ENCODE peak calls at places on chromosomes 4 and X, in five cellular contexts. X, S, K, J and Y are unnamed samples.

GRCh38 chr4:37646237-37646636 is 39.9 kb downstream of the RELL1 start:
- DNase-seq in X (no peak), S (no peak), K (no peak), J (no peak), Y (no peak)

GRCh38 chr4:15659768-15660394 is 4.7 kb upstream of the FBXL5 start:
- DNase-seq in X (no peak), S (no peak), K (peak; percentile 53), J (peak; percentile 38), Y (no peak)

GRCh38 chrX:141642979-141643378 is 53.5 kb downstream of the SPANXA2 start:
- DNase-seq in X (no peak), S (no peak), K (no peak), J (no peak), Y (no peak)

GRCh38 chr4:86223472-86223871 is 136.4 kb downstream of the MAPK10 start:
- DNase-seq in X (no peak), S (no peak), K (no peak), J (no peak), Y (no peak)

GRCh38 chrX:71992711-71993110 is 82.1 kb downstream of the NHSL2 start:
- DNase-seq in X (no peak), S (no peak), K (peak; percentile 28), J (no peak), Y (no peak)

GRCh38 chr4:161291222-161291621 is 872.6 kb downstream of the FSTL5 start:
- DNase-seq in X (no peak), S (no peak), K (no peak), J (no peak), Y (no peak)

GRCh38 chr4:89307446-89308160 is at the start of gene GPRIN3:
- DNase-seq in X (peak; percentile 49), S (peak; percentile 63), K (peak; percentile 64), J (peak; percentile 36), Y (peak; percentile 75)

GRCh38 chrX:84453351-84454246 is 48.7 kb downstream of the HDX start:
- DNase-seq in X (peak; percentile 10), S (no peak), K (no peak), J (no peak), Y (no peak)

GRCh38 chrX:69615779-69616519 is at the start of gene EDA:
- DNase-seq in X (peak; percentile 87), S (peak; percentile 87), K (peak; percentile 78), J (peak; percentile 77), Y (peak; percentile 77)

GRCh38 chr4:117085185-117085701 is at the start of gene TRAM1L1:
- DNase-seq in X (peak; percentile 55), S (peak; percentile 68), K (peak; percentile 37), J (peak; percentile 18), Y (peak; percentile 51)

GRCh38 chrX:151386838-151387459 is 10.1 kb upstream of the VMA21 start:
- DNase-seq in X (peak; percentile 22), S (no peak), K (no peak), J (no peak), Y (no peak)

GRCh38 chrX:153469811-153470410 is 465 bp downstream of the HAUS7 start:
- DNase-seq in X (no peak), S (no peak), K (peak; percentile 41), J (no peak), Y (no peak)

GRCh38 chrX:80807606-80808159 is 2.0 kb downstream of the BRWD3 start:
- DNase-seq in X (no peak), S (no peak), K (no peak), J (no peak), Y (no peak)

GRCh38 chr4:2714071-2714770 is 41.9 kb downstream of the TNIP2 start:
- DNase-seq in X (peak; percentile 26), S (peak; percentile 48), K (peak; percentile 49), J (no peak), Y (no peak)

GRCh38 chr4:6956434-6957147 is 47.0 kb downstream of the TBC1D14 start:
- DNase-seq in X (no peak), S (no peak), K (no peak), J (no peak), Y (peak; percentile 22)
- H3K27ac ChIP-seq in X (no peak overlapping the region), S (no peak overlapping the region), K (peak overlapping the region; percentile 63), J (no peak overlapping the region), Y (peak overlapping the region; percentile 20)

GRCh38 chr4:151991001-151991883 is 230.4 kb upstream of the GATB start:
- DNase-seq in X (no peak), S (no peak), K (no peak), J (no peak), Y (no peak)
- H3K27ac ChIP-seq in X (peak overlapping the region; percentile 60), S (no peak overlapping the region), K (no peak overlapping the region), J (no peak overlapping the region), Y (no peak overlapping the region)

GRCh38 chr4:9944431-9945425 is 76.6 kb downstream of the SLC2A9 start:
- DNase-seq in X (no peak), S (no peak), K (no peak), J (no peak), Y (no peak)
- H3K27ac ChIP-seq in X (no peak overlapping the region), S (no peak overlapping the region), K (no peak overlapping the region), J (no peak overlapping the region), Y (no peak overlapping the region)

GRCh38 chr4:176981551-176981950 is 188.8 kb upstream of the VEGFC start:
- DNase-seq in X (no peak), S (no peak), K (no peak), J (no peak), Y (no peak)
- H3K27ac ChIP-seq in X (no peak overlapping the region), S (no peak overlapping the region), K (no peak overlapping the region), J (no peak overlapping the region), Y (no peak overlapping the region)

GRCh38 chr4:168995537-168996295 is 14.3 kb downstream of the CBR4 start:
- DNase-seq in X (no peak), S (no peak), K (no peak), J (no peak), Y (no peak)

GRCh38 chr4:168999836-169000235 is 10.2 kb downstream of the CBR4 start:
- DNase-seq in X (no peak), S (no peak), K (no peak), J (no peak), Y (no peak)

GRCh38 chr4:168998596-168998995 is 11.5 kb downstream of the CBR4 start:
- DNase-seq in X (no peak), S (no peak), K (no peak), J (no peak), Y (no peak)

GRCh38 chr4:168994961-168995360 is 15.1 kb downstream of the CBR4 start:
- DNase-seq in X (no peak), S (no peak), K (no peak), J (no peak), Y (no peak)

DNA sequence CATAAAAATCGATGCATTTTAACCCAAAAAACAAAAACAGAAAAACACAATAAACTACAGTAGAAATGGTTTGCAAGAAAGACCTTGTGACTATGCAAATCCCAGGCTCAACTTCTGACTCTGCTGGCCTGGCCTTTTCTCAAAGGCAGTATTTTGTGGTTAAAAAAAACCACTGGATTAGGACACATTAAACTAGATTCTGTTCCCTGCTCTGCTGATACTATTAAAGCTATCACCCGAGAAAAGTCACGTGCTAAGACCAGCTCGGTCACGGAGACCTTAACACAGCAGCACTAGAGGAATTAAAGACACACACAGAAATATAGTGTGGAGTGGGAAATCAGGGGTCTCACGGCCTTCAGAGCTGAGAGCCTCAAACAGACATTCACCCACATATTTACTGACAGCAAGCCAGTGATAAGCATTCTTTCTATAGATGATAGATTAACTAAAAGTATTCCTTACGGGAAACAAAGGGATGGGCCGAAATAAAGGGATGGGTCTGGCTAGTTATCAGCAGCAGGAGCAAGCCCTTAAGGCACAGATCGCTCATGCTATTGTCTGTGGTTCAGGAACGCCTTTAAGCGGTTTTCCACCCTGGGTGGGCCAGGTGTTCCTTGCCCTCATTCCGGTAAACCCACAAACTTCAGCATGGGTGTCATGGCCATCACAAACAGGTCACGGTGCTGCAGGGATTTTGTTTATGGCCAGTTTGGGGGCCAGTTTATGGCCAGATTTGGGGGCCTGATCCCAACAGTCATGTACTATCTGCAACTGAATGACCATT is 16.1 kb downstream of the CBR4 start:
- DNase-seq in X (no peak), S (no peak), K (no peak), J (no peak), Y (no peak)
- H3K27ac ChIP-seq in X (no peak overlapping the region), S (no peak overlapping the region), K (no peak overlapping the region), J (no peak overlapping the region), Y (no peak overlapping the region)

GRCh38 chr4:147864591-147864990 is 132.7 kb downstream of the ARHGAP10 start:
- DNase-seq in X (no peak), S (no peak), K (no peak), J (no peak), Y (no peak)

GRCh38 chr4:147862043-147862692 is 130.3 kb downstream of the ARHGAP10 start:
- DNase-seq in X (no peak), S (no peak), K (no peak), J (no peak), Y (no peak)

GRCh38 chr4:147865926-147866325 is 134.0 kb downstream of the ARHGAP10 start:
- DNase-seq in X (no peak), S (no peak), K (no peak), J (no peak), Y (no peak)

GRCh38 chr4:147863111-147863747 is 131.3 kb downstream of the ARHGAP10 start:
- DNase-seq in X (no peak), S (no peak), K (no peak), J (no peak), Y (no peak)

GRCh38 chr4:147863808-147864472 is 132.1 kb downstream of the ARHGAP10 start:
- DNase-seq in X (no peak), S (no peak), K (no peak), J (peak; percentile 46), Y (no peak)
- H3K27ac ChIP-seq in X (peak overlapping the region; percentile 64), S (no peak overlapping the region), K (no peak overlapping the region), J (peak overlapping the region; percentile 75), Y (no peak overlapping the region)

DNA sequence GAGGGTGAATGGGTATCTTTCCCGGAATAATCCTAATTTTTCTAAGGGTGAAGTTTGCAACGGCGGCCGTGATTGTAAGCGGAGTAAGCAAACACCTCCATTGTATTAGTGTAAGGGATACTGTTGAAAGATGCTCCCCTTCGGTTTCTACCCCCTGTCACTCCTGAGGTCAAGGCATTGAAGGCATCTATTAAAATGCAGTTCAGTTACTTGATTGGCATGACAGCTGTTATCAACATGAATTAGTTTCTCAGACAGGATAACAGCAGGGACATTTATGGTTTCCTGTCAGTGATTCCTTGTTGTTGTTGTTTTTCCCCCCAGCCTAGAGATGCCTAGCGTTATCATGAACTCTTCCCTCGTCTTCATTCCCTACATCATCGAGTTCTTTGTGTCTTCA is 552 bp downstream of the SLC25A14 start:
- DNase-seq in X (no peak), S (no peak), K (no peak), J (no peak), Y (no peak)
- H3K27ac ChIP-seq in X (peak overlapping the region; percentile 65), S (peak overlapping the region; percentile 65), K (no peak overlapping the region), J (peak overlapping the region; percentile 71), Y (peak overlapping the region; percentile 22)

DNA sequence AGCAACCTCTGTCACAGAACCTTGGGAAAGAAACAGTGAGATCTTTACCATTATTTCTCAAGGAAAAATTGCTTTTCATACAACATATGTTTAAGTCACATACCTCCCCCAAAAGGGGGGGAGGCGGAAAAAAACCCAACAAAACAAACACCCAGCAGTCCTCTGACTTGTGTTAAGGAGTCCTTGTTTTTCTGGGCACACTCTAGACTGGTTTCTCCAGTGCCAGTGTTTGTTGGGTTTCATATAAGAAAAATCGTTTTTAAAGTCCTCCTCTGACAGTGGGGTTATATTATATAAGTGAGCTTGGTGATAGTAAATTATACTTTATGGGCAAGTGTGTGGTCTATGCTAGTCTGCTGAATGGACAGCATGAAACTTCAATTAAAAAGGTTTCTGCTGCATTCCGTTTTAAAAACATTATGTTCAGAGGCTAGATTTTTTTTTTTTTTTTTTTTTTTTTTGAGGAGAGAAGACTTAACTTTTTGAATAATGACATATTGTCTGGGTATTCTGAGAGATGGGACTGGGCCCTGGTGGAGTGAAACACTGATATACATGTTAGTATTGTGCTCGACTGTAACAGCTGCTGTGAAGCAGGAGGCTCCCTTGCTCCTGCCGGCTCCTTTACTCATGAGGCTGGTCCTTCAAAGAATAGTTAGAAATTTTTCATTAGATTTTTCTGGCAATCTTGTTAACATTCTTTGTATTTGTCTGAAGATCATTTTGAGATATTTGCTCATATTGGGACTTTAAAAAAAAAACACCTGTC is 73.1 kb downstream of the TMEM131L start:
- DNase-seq in X (no peak), S (peak; percentile 66), K (no peak), J (no peak), Y (no peak)
- H3K27ac ChIP-seq in X (peak overlapping the region; percentile 56), S (peak overlapping the region; percentile 86), K (no peak overlapping the region), J (peak overlapping the region; percentile 84), Y (no peak overlapping the region)